ENCODE peak calls at places on chromosomes 6 and 20, in five cellular contexts. One of them, this sample, is unnamed.
A peak's percentile ranks its signal among the peaks of the same experiment; 100 is the strongest.

GRCh38 chr6:153167026-153167891 is 36.2 kb upstream of the RGS17 start:
- DNase-seq in mesenchymal stem cell: peak; percentile 84
- DNase-seq in H1: no peak
- DNase-seq in trophoblast cell: peak; percentile 9
- DNase-seq in H9: no peak
- DNase-seq in this sample: no peak

GRCh38 chr6:11682525-11682924 is 96.1 kb downstream of the ADTRP start:
- DNase-seq in mesenchymal stem cell: no peak
- DNase-seq in H1: no peak
- DNase-seq in trophoblast cell: peak; percentile 49
- DNase-seq in H9: no peak
- DNase-seq in this sample: no peak

GRCh38 chr20:49278817-49279676 is 1.2 kb upstream of the ZNFX1 start:
- DNase-seq in trophoblast cell: peak; percentile 34
- DNase-seq in mesenchymal stem cell: peak; percentile 33
- DNase-seq in H9: no peak
- DNase-seq in H1: no peak
- DNase-seq in this sample: no peak

GRCh38 chr6:142377112-142377848 is 75.5 kb downstream of the ADGRG6 start:
- DNase-seq in trophoblast cell: peak; percentile 23
- DNase-seq in H9: peak; percentile 88
- DNase-seq in mesenchymal stem cell: peak; percentile 70
- DNase-seq in H1: peak; percentile 47
- DNase-seq in this sample: no peak

GRCh38 chr6:45488884-45489283 is 111.2 kb upstream of the SUPT3H start:
- DNase-seq in trophoblast cell: no peak
- DNase-seq in H1: no peak
- DNase-seq in H9: no peak
- DNase-seq in mesenchymal stem cell: no peak
- DNase-seq in this sample: no peak

GRCh38 chr6:105993341-105993740 is 92.8 kb upstream of the PRDM1 start:
- DNase-seq in mesenchymal stem cell: peak; percentile 58
- DNase-seq in H9: peak; percentile 50
- DNase-seq in H1: no peak
- DNase-seq in trophoblast cell: no peak
- DNase-seq in this sample: no peak

GRCh38 chr6:106997392-106998257 is 23.1 kb upstream of the CD24 start:
- DNase-seq in trophoblast cell: peak; percentile 71
- DNase-seq in H9: peak; percentile 84
- DNase-seq in H1: no peak
- DNase-seq in mesenchymal stem cell: peak; percentile 38
- DNase-seq in this sample: peak; percentile 49

GRCh38 chr6:9431945-9432344 is 982.9 kb downstream of the TFAP2A start:
- DNase-seq in H9: no peak
- DNase-seq in mesenchymal stem cell: no peak
- DNase-seq in H1: no peak
- DNase-seq in trophoblast cell: no peak
- DNase-seq in this sample: no peak

GRCh38 chr6:43705996-43706395 is 18.4 kb upstream of the MRPS18A start:
- DNase-seq in mesenchymal stem cell: no peak
- DNase-seq in H9: no peak
- DNase-seq in H1: no peak
- DNase-seq in trophoblast cell: no peak
- DNase-seq in this sample: no peak

GRCh38 chr20:59777321-59777705 is 156.1 kb downstream of the SYCP2 start:
- DNase-seq in trophoblast cell: no peak
- DNase-seq in H9: peak; percentile 8
- DNase-seq in mesenchymal stem cell: no peak
- DNase-seq in H1: no peak
- DNase-seq in this sample: no peak

GRCh38 chr6:151008425-151008824 is 142.9 kb downstream of the MTHFD1L start:
- DNase-seq in H1: no peak
- DNase-seq in trophoblast cell: no peak
- DNase-seq in H9: no peak
- DNase-seq in mesenchymal stem cell: no peak
- DNase-seq in this sample: no peak

GRCh38 chr6:19535351-19535750 is 301.8 kb upstream of the ID4 start:
- DNase-seq in trophoblast cell: no peak
- DNase-seq in H1: no peak
- DNase-seq in mesenchymal stem cell: no peak
- DNase-seq in H9: no peak
- DNase-seq in this sample: no peak

GRCh38 chr6:36177166-36177565 is 19.4 kb upstream of the BRPF3 start:
- DNase-seq in H1: no peak
- DNase-seq in mesenchymal stem cell: no peak
- DNase-seq in H9: no peak
- DNase-seq in trophoblast cell: no peak
- DNase-seq in this sample: no peak

GRCh38 chr20:38196016-38196415 is 30.9 kb upstream of the TGM2 start:
- DNase-seq in H1: no peak
- DNase-seq in H9: no peak
- DNase-seq in mesenchymal stem cell: no peak
- DNase-seq in trophoblast cell: no peak
- DNase-seq in this sample: no peak

GRCh38 chr6:41785689-41786450 is 1.6 kb upstream of the TOMM6 start:
- DNase-seq in H9: peak; percentile 55
- DNase-seq in mesenchymal stem cell: peak; percentile 40
- DNase-seq in H1: no peak
- DNase-seq in trophoblast cell: no peak
- DNase-seq in this sample: no peak

GRCh38 chr6:4028051-4028450 is 50.9 kb downstream of the FAM217A start:
- DNase-seq in trophoblast cell: no peak
- DNase-seq in H9: no peak
- DNase-seq in H1: no peak
- DNase-seq in mesenchymal stem cell: no peak
- DNase-seq in this sample: no peak

GRCh38 chr20:13147971-13148370 is 73.1 kb upstream of the ISM1 start:
- DNase-seq in trophoblast cell: no peak
- DNase-seq in mesenchymal stem cell: no peak
- DNase-seq in H1: no peak
- DNase-seq in H9: no peak
- DNase-seq in this sample: no peak

GRCh38 chr20:12166053-12166717 is 248.5 kb downstream of the BTBD3 start:
- DNase-seq in trophoblast cell: peak; percentile 24
- DNase-seq in H9: no peak
- DNase-seq in H1: no peak
- DNase-seq in mesenchymal stem cell: peak; percentile 89
- DNase-seq in this sample: no peak

GRCh38 chr6:131765081-131765852 is 42.6 kb upstream of the ENPP1 start:
- DNase-seq in trophoblast cell: peak; percentile 71
- DNase-seq in H1: no peak
- DNase-seq in mesenchymal stem cell: peak; percentile 78
- DNase-seq in H9: no peak
- DNase-seq in this sample: no peak

GRCh38 chr6:130033999-130034814 is 15.8 kb downstream of the L3MBTL3 start:
- DNase-seq in H1: no peak
- DNase-seq in H9: no peak
- DNase-seq in trophoblast cell: peak; percentile 33
- DNase-seq in mesenchymal stem cell: peak; percentile 93
- DNase-seq in this sample: no peak

GRCh38 chr6:24547243-24547642 is 52.5 kb downstream of the ALDH5A1 start:
- DNase-seq in H9: peak; percentile 78
- DNase-seq in trophoblast cell: no peak
- DNase-seq in mesenchymal stem cell: no peak
- DNase-seq in H1: peak; percentile 31
- DNase-seq in this sample: no peak

GRCh38 chr20:14148042-14148441 is 152.7 kb downstream of the MACROD2 start:
- DNase-seq in H1: no peak
- DNase-seq in H9: no peak
- DNase-seq in trophoblast cell: no peak
- DNase-seq in mesenchymal stem cell: peak; percentile 56
- DNase-seq in this sample: no peak

GRCh38 chr20:48649868-48650267 is 177.9 kb downstream of the PREX1 start:
- DNase-seq in H9: no peak
- DNase-seq in H1: no peak
- DNase-seq in trophoblast cell: no peak
- DNase-seq in mesenchymal stem cell: no peak
- DNase-seq in this sample: no peak

GRCh38 chr6:150200428-150201105 is 57.7 kb downstream of the PPP1R14C start:
- DNase-seq in H9: no peak
- DNase-seq in trophoblast cell: no peak
- DNase-seq in H1: no peak
- DNase-seq in mesenchymal stem cell: no peak
- DNase-seq in this sample: no peak

GRCh38 chr20:4153251-4153650 is 137.9 kb upstream of the RNF24 start:
- DNase-seq in H1: no peak
- DNase-seq in mesenchymal stem cell: no peak
- DNase-seq in trophoblast cell: no peak
- DNase-seq in H9: no peak
- DNase-seq in this sample: no peak

GRCh38 chr6:1326535-1327121 is 14.7 kb downstream of the FOXQ1 start:
- DNase-seq in trophoblast cell: no peak
- DNase-seq in H9: no peak
- DNase-seq in mesenchymal stem cell: peak; percentile 16
- DNase-seq in H1: no peak
- DNase-seq in this sample: no peak

GRCh38 chr6:152334555-152334954 is 302.6 kb downstream of the SYNE1 start:
- DNase-seq in mesenchymal stem cell: no peak
- DNase-seq in H9: no peak
- DNase-seq in H1: no peak
- DNase-seq in trophoblast cell: no peak
- DNase-seq in this sample: no peak

GRCh38 chr20:51768759-51769517 is 748 bp upstream of the ATP9A start:
- DNase-seq in mesenchymal stem cell: no peak
- DNase-seq in trophoblast cell: no peak
- DNase-seq in H1: no peak
- DNase-seq in H9: no peak
- DNase-seq in this sample: no peak

GRCh38 chr6:125904871-125905270 is 51.7 kb upstream of the HINT3 start:
- DNase-seq in H9: no peak
- DNase-seq in mesenchymal stem cell: peak; percentile 68
- DNase-seq in H1: no peak
- DNase-seq in trophoblast cell: no peak
- DNase-seq in this sample: no peak

GRCh38 chr6:70184723-70185122 is 118.2 kb downstream of the COL9A1 start:
- DNase-seq in H9: no peak
- DNase-seq in trophoblast cell: no peak
- DNase-seq in mesenchymal stem cell: no peak
- DNase-seq in H1: no peak
- DNase-seq in this sample: no peak

GRCh38 chr6:131733376-131734016 is 22.7 kb upstream of the CTAGE9 start:
- DNase-seq in H1: no peak
- DNase-seq in H9: no peak
- DNase-seq in trophoblast cell: no peak
- DNase-seq in mesenchymal stem cell: no peak
- DNase-seq in this sample: no peak

DNA sequence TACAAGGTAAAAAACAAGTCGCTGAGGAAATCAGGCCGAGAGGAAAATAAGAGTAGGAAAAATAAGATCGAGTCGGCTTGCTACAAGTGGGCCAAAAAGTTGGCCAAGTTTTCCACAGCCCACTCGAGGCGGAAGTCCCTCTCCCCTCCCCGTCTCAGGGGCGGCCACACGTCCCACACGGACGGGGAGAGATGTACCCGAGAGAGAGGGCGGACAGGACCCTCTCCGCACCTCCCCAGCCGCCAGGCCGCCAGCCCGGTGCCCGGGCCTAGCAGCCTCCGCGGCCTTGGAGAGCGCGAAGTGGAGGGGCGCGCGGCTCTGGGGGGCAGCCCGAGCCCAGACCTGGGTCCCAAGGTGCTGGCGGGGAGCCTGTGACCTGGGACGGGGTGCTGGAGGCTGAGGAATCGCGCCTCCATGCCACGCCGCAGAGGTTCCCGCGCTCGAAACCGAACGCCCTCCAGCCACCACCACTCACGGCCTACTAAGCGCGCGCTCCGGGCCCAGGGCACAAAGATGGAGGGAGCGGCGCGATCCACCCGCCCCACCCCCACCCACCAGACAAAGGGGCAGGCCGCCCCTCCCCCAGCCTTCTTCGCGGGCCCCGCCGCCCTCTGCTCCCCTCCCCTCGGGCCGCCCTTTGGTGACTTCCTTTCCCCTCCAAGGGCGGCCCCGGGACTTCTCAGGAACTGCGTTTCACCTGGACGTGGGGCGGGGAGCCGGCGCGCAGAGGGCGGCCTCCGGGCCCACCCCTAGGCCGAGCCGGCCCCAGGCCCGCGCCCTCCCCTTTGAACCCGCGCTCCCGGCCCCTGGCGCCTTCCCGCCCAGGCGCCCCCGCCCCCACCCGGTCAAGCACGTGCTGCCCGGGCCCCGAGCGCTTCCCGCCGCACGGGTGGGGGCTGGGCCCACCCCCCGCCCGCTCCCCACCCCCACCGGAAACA is 1.7 kb upstream of the HMGA1 start:
- DNase-seq in H9: peak; percentile 96
- DNase-seq in mesenchymal stem cell: no peak
- DNase-seq in trophoblast cell: peak; percentile 47
- DNase-seq in H1: no peak
- DNase-seq in this sample: peak; percentile 94
- H2BK12ac ChIP-seq in H9: peak overlapping the region; percentile 98
- H2BK12ac ChIP-seq in mesenchymal stem cell: no peak overlapping the region
- H2BK12ac ChIP-seq in trophoblast cell: peak overlapping the region; percentile 98
- H2BK12ac ChIP-seq in H1: peak overlapping the region; percentile 90
- H2BK12ac ChIP-seq in this sample: peak overlapping the region; percentile 100

DNA sequence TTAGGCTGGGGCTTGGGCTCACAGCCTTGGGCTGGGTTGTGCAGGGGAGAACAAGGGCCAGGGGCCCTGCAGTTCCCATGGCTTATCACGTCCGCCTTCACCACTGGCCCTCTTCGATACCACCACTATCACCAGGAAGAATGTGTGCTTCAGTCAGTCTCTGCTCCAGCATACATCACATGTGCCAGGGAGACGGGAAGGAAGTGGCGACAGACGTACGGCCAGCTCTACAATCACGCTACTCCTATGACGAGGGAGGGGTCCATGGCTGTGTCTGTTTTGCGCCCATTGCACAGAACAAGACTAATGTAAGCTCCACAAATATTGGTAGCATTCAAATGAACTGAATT is 72.1 kb downstream of the TRAM2 start:
- DNase-seq in H9: no peak
- DNase-seq in H1: no peak
- DNase-seq in trophoblast cell: no peak
- DNase-seq in mesenchymal stem cell: no peak
- DNase-seq in this sample: no peak
- H2BK12ac ChIP-seq in H9: no peak overlapping the region
- H2BK12ac ChIP-seq in H1: no peak overlapping the region
- H2BK12ac ChIP-seq in trophoblast cell: no peak overlapping the region
- H2BK12ac ChIP-seq in mesenchymal stem cell: no peak overlapping the region
- H2BK12ac ChIP-seq in this sample: no peak overlapping the region

DNA sequence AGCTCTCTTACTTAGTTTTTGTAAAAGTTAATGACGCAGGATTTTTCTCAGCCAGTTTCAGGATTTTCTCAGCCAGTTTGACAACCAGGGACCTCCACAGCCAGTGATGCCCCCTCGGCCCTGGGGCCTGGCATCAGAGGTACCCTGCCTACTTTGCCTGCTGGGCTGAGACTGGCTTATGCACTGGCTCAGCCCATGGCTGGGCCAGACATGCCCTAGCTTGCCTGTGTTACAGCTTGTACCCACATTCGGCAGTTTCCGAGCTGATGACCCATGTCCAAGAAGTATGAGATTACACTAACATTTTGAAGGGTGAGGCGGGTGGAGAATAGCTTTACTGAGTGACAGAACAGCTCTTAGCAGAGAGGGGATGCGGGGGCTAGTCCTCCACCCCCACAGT is 406.1 kb upstream of the HSF2 start:
- DNase-seq in mesenchymal stem cell: no peak
- DNase-seq in trophoblast cell: no peak
- DNase-seq in H1: no peak
- DNase-seq in H9: no peak
- DNase-seq in this sample: no peak
- H2BK12ac ChIP-seq in mesenchymal stem cell: no peak overlapping the region
- H2BK12ac ChIP-seq in trophoblast cell: no peak overlapping the region
- H2BK12ac ChIP-seq in H1: no peak overlapping the region
- H2BK12ac ChIP-seq in H9: no peak overlapping the region
- H2BK12ac ChIP-seq in this sample: no peak overlapping the region

GRCh38 chr20:64025101-64025825 is 10.7 kb upstream of the C20orf204 start:
- DNase-seq in trophoblast cell: no peak
- DNase-seq in mesenchymal stem cell: no peak
- DNase-seq in H1: no peak
- DNase-seq in H9: no peak
- DNase-seq in this sample: no peak
- H2BK12ac ChIP-seq in trophoblast cell: no peak overlapping the region
- H2BK12ac ChIP-seq in mesenchymal stem cell: no peak overlapping the region
- H2BK12ac ChIP-seq in H1: no peak overlapping the region
- H2BK12ac ChIP-seq in H9: no peak overlapping the region
- H2BK12ac ChIP-seq in this sample: no peak overlapping the region